ENCODE peak calls at places on chromosome 1, in four cellular contexts. P, E, A and J are unnamed samples.

GRCh38 chr1:38728176-38728908 is 131.2 kb downstream of the RRAGC start:
- DNase-seq in P (peak), E (peak), A (no peak), J (peak)

GRCh38 chr1:211735208-211736170 is 60.1 kb upstream of the NEK2 start:
- DNase-seq in P (peak), E (peak), A (no peak), J (peak)

GRCh38 chr1:23577056-23577985 is 18.0 kb upstream of the ID3 start:
- DNase-seq in P (peak), E (no peak), A (no peak), J (no peak)

GRCh38 chr1:216554934-216555333 is 131.7 kb upstream of the USH2A start:
- DNase-seq in P (peak), E (no peak), A (no peak), J (no peak)

GRCh38 chr1:175434268-175434860 is 241.8 kb upstream of the KIAA0040 start:
- DNase-seq in P (no peak), E (peak), A (peak), J (no peak)

GRCh38 chr1:180507826-180508724 is 5.7 kb upstream of the ACBD6 start:
- DNase-seq in P (peak), E (no peak), A (no peak), J (no peak)

GRCh38 chr1:79006564-79006963 is at the start of gene ADGRL4:
- DNase-seq in P (peak), E (peak), A (peak), J (peak)

GRCh38 chr1:157158967-157159366 is 20.8 kb upstream of the ETV3 start:
- DNase-seq in P (no peak), E (no peak), A (no peak), J (no peak)

GRCh38 chr1:153985341-153985912 is 712 bp downstream of the RAB13 start:
- DNase-seq in P (peak), E (peak), A (no peak), J (peak)

GRCh38 chr1:8090241-8090702 is 64.2 kb upstream of the ERRFI1 start:
- DNase-seq in P (peak), E (no peak), A (no peak), J (no peak)

GRCh38 chr1:217482356-217483102 is 148.4 kb downstream of the GPATCH2 start:
- DNase-seq in P (peak), E (no peak), A (no peak), J (no peak)

GRCh38 chr1:51255331-51255730 is 19.3 kb downstream of the RNF11 start:
- DNase-seq in P (peak), E (no peak), A (no peak), J (no peak)

GRCh38 chr1:55713516-55713915 is 498.4 kb upstream of the USP24 start:
- DNase-seq in P (no peak), E (no peak), A (no peak), J (no peak)

GRCh38 chr1:110034040-110034450 is 379 bp upstream of the STRIP1 start:
- DNase-seq in P (no peak), E (no peak), A (no peak), J (no peak)

GRCh38 chr1:6176751-6177150 is 3.4 kb downstream of the CHD5 start:
- DNase-seq in P (no peak), E (no peak), A (no peak), J (no peak)

GRCh38 chr1:209996348-209996747 is 58.3 kb downstream of the SYT14 start:
- DNase-seq in P (no peak), E (no peak), A (no peak), J (no peak)

GRCh38 chr1:169834869-169835268 is 40.2 kb upstream of the METTL18 start:
- DNase-seq in P (no peak), E (no peak), A (no peak), J (no peak)

GRCh38 chr1:21902378-21903012 is 34.6 kb downstream of the HSPG2 start:
- DNase-seq in P (no peak), E (no peak), A (no peak), J (no peak)

GRCh38 chr1:186240436-186240835 is 134.6 kb downstream of the TPR start:
- DNase-seq in P (no peak), E (no peak), A (no peak), J (no peak)

GRCh38 chr1:179353546-179353945 is 12.2 kb upstream of the AXDND1 start:
- DNase-seq in P (peak), E (no peak), A (no peak), J (no peak)

GRCh38 chr1:186195377-186195931 is 179.6 kb downstream of the TPR start:
- DNase-seq in P (no peak), E (no peak), A (no peak), J (no peak)

GRCh38 chr1:63888984-63889383 is 115.2 kb downstream of the ROR1 start:
- DNase-seq in P (peak), E (no peak), A (no peak), J (no peak)

GRCh38 chr1:208201241-208201640 is 42.9 kb downstream of the PLXNA2 start:
- DNase-seq in P (peak), E (no peak), A (no peak), J (no peak)

GRCh38 chr1:209675567-209676154 is 449 bp downstream of the G0S2 start:
- DNase-seq in P (peak), E (peak), A (no peak), J (peak)

GRCh38 chr1:170218261-170218660 is 72.5 kb downstream of the NTMT2 start:
- DNase-seq in P (peak), E (no peak), A (no peak), J (no peak)

GRCh38 chr1:245045087-245045881 is 109.5 kb upstream of the KIF26B start:
- DNase-seq in P (peak), E (peak), A (no peak), J (peak)

GRCh38 chr1:51324271-51325010 is 5.9 kb downstream of the TTC39A start:
- DNase-seq in P (no peak), E (no peak), A (no peak), J (no peak)

GRCh38 chr1:226064168-226064815 is 1.8 kb downstream of the H3-3A start:
- DNase-seq in P (no peak), E (no peak), A (no peak), J (peak)

GRCh38 chr1:14598498-14599172 is at the start of gene KAZN:
- DNase-seq in P (no peak), E (peak), A (no peak), J (peak)

GRCh38 chr1:233868461-233868860 is 36.0 kb upstream of the SLC35F3 start:
- DNase-seq in P (no peak), E (no peak), A (no peak), J (no peak)

DNA sequence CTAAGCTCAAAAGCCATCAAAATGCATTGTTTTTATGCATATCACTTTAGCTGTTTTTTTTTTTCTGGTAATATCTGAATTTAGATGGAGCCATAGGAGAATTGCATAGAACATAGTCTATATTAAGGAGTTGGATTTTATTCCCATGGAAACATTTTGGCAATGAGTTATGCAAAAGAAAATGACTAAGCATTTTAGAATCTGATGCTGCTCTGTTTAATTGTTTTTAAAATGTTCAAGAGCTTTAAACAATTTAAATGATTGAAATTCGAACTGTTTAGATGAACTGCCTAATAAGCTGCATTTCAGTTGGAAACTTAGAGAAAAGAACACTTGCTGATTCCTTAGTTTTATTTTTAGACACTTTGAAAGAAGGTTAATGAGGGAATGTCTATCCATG is 1531.5 kb upstream of the B3GALT2 start:
- DNase-seq in P (peak), E (no peak), A (no peak), J (no peak)
- H4K5ac ChIP-seq in P (no peak), E (no peak), A (no peak), J (no peak)

DNA sequence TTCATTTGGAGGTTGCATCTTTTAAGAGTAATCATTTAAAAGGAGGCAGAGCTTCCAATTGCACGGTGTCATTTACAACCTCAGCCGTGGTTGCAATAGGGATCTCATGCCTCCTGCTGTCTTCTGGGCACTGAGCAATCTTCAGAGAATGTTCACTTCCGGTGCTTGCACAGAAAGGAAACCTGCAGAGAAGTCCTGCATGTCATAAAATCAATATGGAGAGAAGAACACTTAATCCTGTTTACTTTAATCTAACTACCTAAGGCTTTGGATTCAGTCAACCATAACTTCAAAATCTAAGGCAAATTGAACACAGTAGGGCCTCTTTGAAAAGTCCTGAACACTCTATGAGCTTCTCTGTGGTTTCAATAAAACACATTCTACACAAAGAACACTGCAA is 11.3 kb upstream of the MAP10 start:
- DNase-seq in P (peak), E (no peak), A (no peak), J (no peak)
- H3K9ac ChIP-seq in P (no peak), E (no peak), A (no peak), J (no peak)

GRCh38 chr1:114100148-114100547 is 53.5 kb downstream of the SYT6 start:
- DNase-seq in P (no peak), E (no peak), A (no peak), J (no peak)
- H4K5ac ChIP-seq in P (no peak), E (no peak), A (no peak), J (no peak)

DNA sequence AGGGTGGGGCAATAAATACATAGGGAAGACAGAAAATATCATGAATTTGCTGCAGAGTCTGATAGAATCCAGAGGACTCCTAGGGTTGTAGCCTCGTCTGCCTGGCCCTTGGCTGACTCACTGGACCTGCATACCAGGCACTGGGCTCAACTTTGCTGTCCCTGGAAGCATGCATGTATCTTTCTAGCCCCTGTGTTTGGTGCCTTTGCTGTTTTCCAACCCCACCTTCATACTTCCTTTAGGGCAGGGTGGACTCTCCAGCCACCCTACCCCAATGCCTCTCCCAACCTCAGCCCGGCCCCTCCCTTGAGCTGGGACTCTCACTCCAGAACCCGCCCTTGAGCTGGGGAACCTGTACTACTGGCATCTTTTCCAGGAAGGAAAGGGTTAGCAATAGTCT is 1.2 kb downstream of the RAB25 start:
- DNase-seq in P (peak), E (no peak), A (no peak), J (no peak)
- H3K9ac ChIP-seq in P (no peak), E (no peak), A (no peak), J (peak)

DNA sequence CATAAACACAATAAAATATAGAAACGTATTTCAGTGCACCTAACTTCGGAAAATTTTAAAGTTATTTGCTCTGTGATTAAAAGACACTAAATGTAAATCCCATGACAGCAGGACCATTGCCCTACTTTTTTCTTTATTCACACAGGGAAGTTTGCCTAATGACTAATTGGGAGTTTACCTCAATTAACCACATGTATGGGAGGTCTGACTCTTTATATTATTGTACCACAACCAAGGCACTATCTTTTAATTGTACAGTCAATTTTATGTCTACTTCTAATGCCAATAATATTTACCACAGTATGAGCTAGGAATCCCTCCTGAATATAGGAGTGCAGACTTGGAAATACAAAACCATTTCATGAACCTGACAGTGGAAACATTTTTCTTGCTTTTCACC is 360.8 kb upstream of the NEGR1 start:
- DNase-seq in P (no peak), E (no peak), A (no peak), J (no peak)
- H4K5ac ChIP-seq in P (no peak), E (no peak), A (no peak), J (no peak)